ENCODE peak calls at places on chromosomes 2 and 18, in seven cellular contexts. H is lower leg skin, R is AG09309, P is right lobe of liver, C is IMR-90, Q is A549, N is upper lobe of right lung. M is an unnamed sample.

GRCh38 chr18:9916067-9916684 is 2.4 kb downstream of the VAPA start:
- DNase-seq in N (no peak), C (peak; percentile 25), H (no peak), Q (no peak), R (no peak), P (no peak), M (no peak)

GRCh38 chr18:10130626-10131025 is 216.8 kb downstream of the VAPA start:
- DNase-seq in C (no peak), R (no peak), Q (no peak), N (no peak), P (no peak), H (no peak), M (no peak)

GRCh38 chr2:47656715-47657600 is 126.0 kb upstream of the MSH6 start:
- DNase-seq in H (no peak), P (no peak), C (no peak), R (no peak), N (no peak), Q (no peak), M (no peak)

GRCh38 chr2:164622338-164623106 is 1.2 kb upstream of the GRB14 start:
- DNase-seq in C (no peak), N (no peak), H (no peak), Q (no peak), P (peak; percentile 28), R (no peak), M (no peak)

GRCh38 chr2:135091681-135092080 is 39.6 kb downstream of the RAB3GAP1 start:
- DNase-seq in R (no peak), N (no peak), H (no peak), C (no peak), Q (no peak), P (no peak), M (no peak)

GRCh38 chr2:239227661-239228371 is 173.0 kb downstream of the HDAC4 start:
- DNase-seq in Q (no peak), P (peak; percentile 45), R (no peak), H (peak; percentile 84), N (no peak), C (peak; percentile 52), M (peak; percentile 27)

GRCh38 chr2:54106631-54107454 is 8.6 kb upstream of the ACYP2 start:
- DNase-seq in P (no peak), C (peak; percentile 66), R (peak; percentile 11), Q (peak; percentile 72), N (no peak), H (no peak), M (peak; percentile 63)

GRCh38 chr2:239180526-239181073 is 220.2 kb downstream of the HDAC4 start:
- DNase-seq in R (no peak), N (peak; percentile 46), H (peak; percentile 82), P (no peak), C (no peak), Q (no peak), M (no peak)

GRCh38 chr2:219292616-219293015 is 13.4 kb downstream of the DNAJB2 start:
- DNase-seq in Q (no peak), R (no peak), H (peak; percentile 75), P (no peak), C (no peak), N (peak; percentile 9), M (no peak)

GRCh38 chr2:19711470-19712372 is 190.1 kb downstream of the TTC32 start:
- DNase-seq in N (no peak), C (peak; percentile 98), R (peak; percentile 89), P (no peak), H (no peak), Q (peak; percentile 89), M (peak; percentile 98)

GRCh38 chr2:181362561-181362960 is 94.6 kb upstream of the ITGA4 start:
- DNase-seq in P (no peak), H (no peak), N (no peak), R (no peak), Q (no peak), C (no peak), M (no peak)

GRCh38 chr2:237859533-237860272 is at the start of gene RAMP1:
- DNase-seq in P (no peak), N (peak; percentile 69), R (no peak), C (peak; percentile 17), H (no peak), Q (no peak), M (no peak)

GRCh38 chr18:41655074-41655473 is 300.0 kb upstream of the PIK3C3 start:
- DNase-seq in P (no peak), N (no peak), C (no peak), Q (no peak), H (no peak), R (no peak), M (no peak)

GRCh38 chr18:35106845-35107148 is 65.6 kb downstream of the MAPRE2 start:
- DNase-seq in R (no peak), N (no peak), Q (no peak), H (no peak), C (no peak), P (no peak), M (no peak)

GRCh38 chr2:8645176-8645831 is 36.6 kb upstream of the ID2 start:
- DNase-seq in R (no peak), N (peak; percentile 58), Q (no peak), P (no peak), H (no peak), C (no peak), M (no peak)

GRCh38 chr2:26786207-26787023 is 559 bp downstream of the CENPA start:
- DNase-seq in C (no peak), N (peak; percentile 75), Q (no peak), P (peak; percentile 57), R (no peak), H (no peak), M (no peak)

GRCh38 chr2:222892321-222892720 is 31.5 kb downstream of the ACSL3 start:
- DNase-seq in C (peak; percentile 64), R (no peak), N (no peak), H (no peak), P (no peak), Q (no peak), M (peak; percentile 56)

GRCh38 chr2:104938226-104938941 is 84.5 kb downstream of the POU3F3 start:
- DNase-seq in Q (no peak), R (no peak), N (no peak), H (no peak), C (no peak), P (no peak), M (no peak)

GRCh38 chr2:73984203-73984921 is at the start of gene TET3:
- DNase-seq in Q (peak; percentile 34), N (peak; percentile 85), H (peak; percentile 90), C (no peak), R (no peak), P (peak; percentile 58), M (no peak)

GRCh38 chr2:175874291-175874690 is 127.8 kb downstream of the LNPK start:
- DNase-seq in Q (no peak), H (no peak), P (no peak), R (no peak), C (no peak), N (no peak), M (no peak)

GRCh38 chr2:158202151-158202778 is 100.6 kb downstream of the UPP2 start:
- DNase-seq in H (no peak), P (no peak), N (no peak), R (no peak), C (no peak), Q (no peak), M (no peak)

GRCh38 chr2:190533175-190533967 is 1.2 kb downstream of the NEMP2 start:
- DNase-seq in H (no peak), P (no peak), Q (no peak), C (no peak), R (no peak), N (no peak), M (peak; percentile 20)

GRCh38 chr2:163600801-163601200 is 135.0 kb downstream of the FIGN start:
- DNase-seq in C (no peak), H (no peak), P (no peak), Q (no peak), R (no peak), N (no peak), M (no peak)
- H3K4me3 ChIP-seq in C (no peak overlapping the region), H (no peak overlapping the region), P (no peak overlapping the region), Q (no peak overlapping the region), R (no peak overlapping the region), N (no peak overlapping the region), M (no peak overlapping the region)

DNA sequence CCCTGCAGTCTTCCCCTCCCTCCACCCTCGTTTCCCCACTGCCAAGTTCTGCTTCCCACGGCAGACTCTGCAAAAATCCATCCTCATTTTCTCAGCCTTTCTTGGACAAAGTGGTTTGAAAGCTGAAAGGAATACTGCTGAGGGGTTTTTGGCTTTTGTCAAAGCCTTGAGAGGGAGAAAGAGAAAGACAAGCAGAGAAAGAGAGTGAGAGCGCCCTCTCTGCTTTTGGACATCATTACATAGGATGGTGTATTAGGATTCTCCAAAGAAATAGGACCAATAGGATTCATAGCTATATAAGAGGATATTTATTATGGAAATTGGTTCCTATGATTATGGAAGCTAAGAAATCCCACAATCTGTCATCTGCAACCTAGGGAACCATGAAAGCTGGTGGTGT is 455.9 kb upstream of the SOX11 start:
- DNase-seq in R (no peak), H (no peak), Q (no peak), P (no peak), C (no peak), N (no peak), M (no peak)
- TF ChIP-seq CTCF in R (no peak), H (no peak), Q (no peak), P (no peak), C (no peak), N (no peak), M (no peak)

DNA sequence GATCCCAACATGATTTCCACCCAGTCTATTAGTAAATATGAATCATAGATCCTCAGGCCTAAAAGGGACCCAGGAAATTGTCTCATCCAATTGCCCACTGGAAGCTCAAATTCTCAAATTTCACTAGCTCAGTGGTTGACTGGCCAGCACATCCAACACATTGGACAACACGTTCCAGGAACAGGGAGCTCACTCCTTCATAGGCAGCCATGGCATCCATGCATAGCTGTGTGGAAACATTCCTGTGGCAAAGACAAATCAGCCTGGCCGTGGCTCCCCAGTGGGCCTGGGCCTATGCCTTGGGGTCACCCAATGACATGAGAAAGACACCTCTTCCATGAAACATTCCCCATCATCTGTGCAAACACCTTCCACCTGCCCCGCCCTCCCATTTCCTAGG is 261.1 kb downstream of the ANAPC1 start:
- DNase-seq in C (no peak), H (no peak), P (no peak), R (no peak), N (no peak), Q (no peak), M (peak; percentile 47)
- H3K4me3 ChIP-seq in C (no peak overlapping the region), H (no peak overlapping the region), P (no peak overlapping the region), R (no peak overlapping the region), N (no peak overlapping the region), Q (no peak overlapping the region), M (no peak overlapping the region)

DNA sequence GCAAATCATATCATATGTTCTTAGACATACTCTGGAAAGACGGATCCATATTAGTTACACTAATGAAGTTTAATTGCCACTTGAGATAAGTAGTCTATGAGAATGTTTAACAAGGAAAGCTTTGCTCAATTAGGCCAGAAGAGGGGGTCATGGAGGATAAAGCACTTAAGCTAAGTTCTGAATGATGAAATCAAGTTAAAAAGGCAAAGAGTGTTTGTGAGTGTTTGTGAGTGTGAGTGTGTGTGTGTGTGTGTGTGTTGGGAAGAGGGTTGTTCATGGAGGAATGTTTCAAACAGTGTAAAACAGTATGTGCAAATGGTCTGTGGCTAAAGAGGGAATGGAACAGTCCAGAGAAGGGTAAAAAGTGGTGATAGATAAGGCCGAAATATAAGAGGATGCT is 360.9 kb downstream of the ERBB4 start:
- DNase-seq in P (no peak), H (no peak), R (no peak), N (no peak), C (peak; percentile 0), Q (no peak), M (peak; percentile 20)
- TF ChIP-seq CTCF in P (no peak), H (no peak), R (peak; percentile 12), N (no peak), C (no peak), Q (no peak), M (no peak)

M was measured in fibroblast of mammary gland.